ENCODE peak calls at places on chromosomes 11 and 22, in five cellular contexts. One of them, this sample, is unnamed.

GRCh38 chr11:107666911-107667568 is 44.8 kb downstream of the SLN start:
- DNase-seq in MCF 10A: no peak
- DNase-seq in posterior cingulate gyrus: no peak
- DNase-seq in left colon: no peak
- DNase-seq in NB4: no peak
- DNase-seq in this sample: no peak

GRCh38 chr11:87139475-87139874 is 101.7 kb downstream of the TMEM135 start:
- DNase-seq in MCF 10A: no peak
- DNase-seq in posterior cingulate gyrus: no peak
- DNase-seq in left colon: no peak
- DNase-seq in NB4: no peak
- DNase-seq in this sample: no peak

GRCh38 chr11:22244986-22245592 is 52.2 kb downstream of the ANO5 start:
- DNase-seq in MCF 10A: peak
- DNase-seq in posterior cingulate gyrus: peak
- DNase-seq in left colon: peak
- DNase-seq in NB4: peak
- DNase-seq in this sample: no peak

GRCh38 chr22:28976588-28976987 is 85.0 kb downstream of the C22orf31 start:
- DNase-seq in MCF 10A: peak
- DNase-seq in posterior cingulate gyrus: no peak
- DNase-seq in left colon: no peak
- DNase-seq in NB4: peak
- DNase-seq in this sample: peak

GRCh38 chr22:38549106-38549884 is 20.7 kb downstream of the DMC1 start:
- DNase-seq in MCF 10A: no peak
- DNase-seq in posterior cingulate gyrus: no peak
- DNase-seq in left colon: no peak
- DNase-seq in NB4: peak
- DNase-seq in this sample: no peak

GRCh38 chr22:18994056-18994455 is 58.0 kb upstream of the PRODH start:
- DNase-seq in MCF 10A: no peak
- DNase-seq in posterior cingulate gyrus: no peak
- DNase-seq in left colon: no peak
- DNase-seq in NB4: no peak
- DNase-seq in this sample: no peak

GRCh38 chr11:76048763-76049162 is 157.5 kb downstream of the WNT11 start:
- DNase-seq in MCF 10A: no peak
- DNase-seq in posterior cingulate gyrus: no peak
- DNase-seq in left colon: peak
- DNase-seq in NB4: peak
- DNase-seq in this sample: no peak

GRCh38 chr11:34209809-34210208 is 104.4 kb downstream of the NAT10 start:
- DNase-seq in MCF 10A: no peak
- DNase-seq in posterior cingulate gyrus: no peak
- DNase-seq in left colon: no peak
- DNase-seq in NB4: no peak
- DNase-seq in this sample: no peak

GRCh38 chr11:78192911-78193341 is 4.2 kb downstream of the USP35 start:
- DNase-seq in MCF 10A: no peak
- DNase-seq in posterior cingulate gyrus: peak
- DNase-seq in left colon: no peak
- DNase-seq in NB4: peak
- DNase-seq in this sample: no peak

This sample was measured in AG04449.